ENCODE peak calls at places on chromosome 5, in ten cellular contexts. T, D, F, J, Q, X, N, K, S and Y are unnamed samples. For H3K9me3, the result is how much of the 10 kb centered on the place peaks cover.

GRCh38 chr5:160197341-160198147 is 31.8 kb upstream of the FABP6 start:
- DNase-seq in T (no peak), F (peak), Q (no peak), D (peak), J (no peak), S (no peak), N (no peak), K (no peak), X (no peak), Y (no peak)

GRCh38 chr5:56215019-56215830 is 17.9 kb downstream of the ANKRD55 start:
- DNase-seq in X (no peak), S (no peak), J (no peak), D (no peak), N (no peak), F (no peak), Q (no peak), K (no peak), T (no peak), Y (no peak)

GRCh38 chr5:153099328-153099727 is 391.1 kb upstream of the GRIA1 start:
- DNase-seq in S (no peak), T (no peak), K (no peak), Q (no peak), D (no peak), J (no peak), F (no peak), N (no peak), X (no peak), Y (no peak)

GRCh38 chr5:102222772-102223171 is 73.3 kb downstream of the SLCO4C1 start:
- DNase-seq in F (no peak), X (no peak), T (no peak), N (no peak), K (no peak), S (no peak), D (no peak), Q (no peak), J (no peak), Y (no peak)

GRCh38 chr5:68287976-68288755 is 72.6 kb downstream of the PIK3R1 start:
- DNase-seq in T (peak), D (peak), J (peak), N (peak), S (peak), Q (peak), K (peak), F (peak), X (peak), Y (peak)

GRCh38 chr5:6730407-6730806 is 17.2 kb downstream of the TENT4A start:
- DNase-seq in F (no peak), X (peak), T (no peak), J (no peak), K (peak), N (no peak), D (no peak), S (no peak), Q (no peak), Y (no peak)

GRCh38 chr5:130479045-130479804 is 575.0 kb downstream of the CHSY3 start:
- DNase-seq in D (no peak), S (no peak), J (no peak), K (no peak), F (no peak), N (no peak), X (no peak), Q (no peak), T (no peak), Y (peak)

GRCh38 chr5:37044120-37044519 is 167.6 kb downstream of the NIPBL start:
- DNase-seq in K (no peak), N (no peak), X (no peak), S (no peak), F (no peak), Q (no peak), J (no peak), T (no peak), D (no peak), Y (no peak)

GRCh38 chr5:172871561-172871960 is 37.5 kb downstream of the ERGIC1 start:
- DNase-seq in X (no peak), F (no peak), D (no peak), Q (no peak), K (no peak), S (no peak), N (peak), T (no peak), J (no peak), Y (no peak)

GRCh38 chr5:159104058-159104651 is 4.4 kb upstream of the EBF1 start:
- DNase-seq in K (peak), T (no peak), D (no peak), J (no peak), S (no peak), N (no peak), F (no peak), Q (no peak), X (no peak), Y (peak)

GRCh38 chr5:172834570-172835245 is 657 bp downstream of the ERGIC1 start:
- DNase-seq in X (no peak), T (peak), F (peak), S (no peak), N (no peak), D (peak), Q (peak), J (no peak), K (peak), Y (no peak)

GRCh38 chr5:107817436-107817835 is 146.7 kb upstream of the EFNA5 start:
- DNase-seq in X (no peak), N (no peak), J (no peak), K (no peak), F (no peak), D (no peak), S (no peak), T (no peak), Q (no peak), Y (no peak)

GRCh38 chr5:62534461-62535236 is 44.0 kb upstream of the LRRC70 start:
- DNase-seq in D (no peak), F (no peak), S (no peak), N (no peak), Q (no peak), X (no peak), T (no peak), K (no peak), J (no peak), Y (no peak)

GRCh38 chr5:73236541-73237128 is 63.6 kb downstream of the TMEM174 start:
- DNase-seq in D (no peak), J (no peak), K (no peak), Q (no peak), F (no peak), N (no peak), X (no peak), T (no peak), S (no peak), Y (no peak)

GRCh38 chr5:15131909-15132308 is 260.3 kb upstream of the ANKH start:
- DNase-seq in N (no peak), Q (no peak), D (no peak), J (no peak), X (no peak), K (no peak), S (no peak), F (no peak), T (no peak), Y (no peak)

GRCh38 chr5:78509884-78510769 is 138.4 kb downstream of the LHFPL2 start:
- DNase-seq in X (peak), T (peak), F (no peak), Q (no peak), N (no peak), D (peak), K (peak), S (peak), J (no peak), Y (no peak)

GRCh38 chr5:115179959-115180709 is 10.4 kb upstream of the TRIM36 start:
- DNase-seq in T (peak), S (peak), D (peak), J (no peak), X (peak), F (peak), N (peak), K (peak), Q (peak), Y (no peak)

GRCh38 chr5:74140409-74140808 is 500.1 kb downstream of the ENC1 start:
- DNase-seq in T (no peak), F (no peak), N (no peak), D (no peak), K (no peak), S (no peak), Q (no peak), J (no peak), X (no peak), Y (no peak)

GRCh38 chr5:4022991-4023390 is 427.4 kb downstream of the IRX1 start:
- DNase-seq in S (no peak), N (no peak), T (no peak), J (no peak), K (no peak), Q (no peak), F (no peak), X (no peak), D (no peak), Y (no peak)

GRCh38 chr5:132422720-132423442 is 53.4 kb downstream of the SLC22A5 start:
- DNase-seq in S (peak), J (no peak), D (no peak), T (peak), Q (no peak), X (no peak), F (no peak), N (peak), K (peak), Y (peak)

GRCh38 chr5:14669975-14670374 is 5.5 kb downstream of the OTULIN start:
- DNase-seq in J (no peak), F (no peak), S (no peak), T (no peak), D (no peak), K (no peak), N (no peak), Q (no peak), X (no peak), Y (no peak)

GRCh38 chr5:125576823-125577222 is 830.4 kb upstream of the ZNF608 start:
- DNase-seq in D (no peak), J (no peak), K (no peak), F (no peak), S (no peak), N (no peak), T (no peak), X (no peak), Q (no peak), Y (no peak)

GRCh38 chr5:177354716-177355115 is 3.0 kb upstream of the RGS14 start:
- DNase-seq in K (no peak), F (no peak), S (peak), T (no peak), D (no peak), X (no peak), N (no peak), J (no peak), Q (no peak), Y (no peak)

GRCh38 chr5:43190755-43191603 is 1.0 kb upstream of the NIM1K start:
- DNase-seq in D (no peak), K (no peak), T (no peak), Q (peak), X (no peak), N (peak), J (no peak), S (no peak), F (no peak), Y (no peak)

GRCh38 chr5:109630109-109630508 is 59.6 kb upstream of the MAN2A1 start:
- DNase-seq in N (no peak), T (no peak), Q (peak), D (no peak), X (no peak), K (no peak), J (no peak), S (no peak), F (no peak), Y (no peak)

GRCh38 chr5:45454114-45454513 is 242.1 kb downstream of the HCN1 start:
- DNase-seq in S (no peak), F (peak), J (no peak), X (no peak), N (no peak), T (peak), K (no peak), D (no peak), Q (peak), Y (peak)

GRCh38 chr5:137341831-137342230 is 157.3 kb downstream of the SPOCK1 start:
- DNase-seq in D (no peak), K (no peak), N (no peak), S (no peak), F (no peak), X (no peak), J (no peak), T (no peak), Q (no peak), Y (no peak)

GRCh38 chr5:56409331-56410190 is 176.4 kb upstream of the ANKRD55 start:
- DNase-seq in F (no peak), D (peak), Q (peak), N (peak), S (no peak), T (peak), X (no peak), J (no peak), K (no peak), Y (peak)

GRCh38 chr5:157350939-157351338 is 85.0 kb downstream of the CYFIP2 start:
- DNase-seq in D (no peak), F (no peak), X (no peak), Q (no peak), T (no peak), J (no peak), N (no peak), S (no peak), K (no peak), Y (no peak)

GRCh38 chr5:157347301-157348048 is 81.6 kb downstream of the CYFIP2 start:
- DNase-seq in K (no peak), N (no peak), S (no peak), Q (no peak), T (peak), X (no peak), J (no peak), D (no peak), F (no peak), Y (no peak)

GRCh38 chr5:157345485-157345884 is 79.6 kb downstream of the CYFIP2 start:
- DNase-seq in S (no peak), T (no peak), J (no peak), D (no peak), Q (no peak), F (peak), K (no peak), X (no peak), N (no peak), Y (no peak)

GRCh38 chr5:157345067-157345466 is 79.1 kb downstream of the CYFIP2 start:
- DNase-seq in S (no peak), D (no peak), J (no peak), K (no peak), T (no peak), F (no peak), Q (no peak), N (no peak), X (no peak), Y (no peak)

DNA sequence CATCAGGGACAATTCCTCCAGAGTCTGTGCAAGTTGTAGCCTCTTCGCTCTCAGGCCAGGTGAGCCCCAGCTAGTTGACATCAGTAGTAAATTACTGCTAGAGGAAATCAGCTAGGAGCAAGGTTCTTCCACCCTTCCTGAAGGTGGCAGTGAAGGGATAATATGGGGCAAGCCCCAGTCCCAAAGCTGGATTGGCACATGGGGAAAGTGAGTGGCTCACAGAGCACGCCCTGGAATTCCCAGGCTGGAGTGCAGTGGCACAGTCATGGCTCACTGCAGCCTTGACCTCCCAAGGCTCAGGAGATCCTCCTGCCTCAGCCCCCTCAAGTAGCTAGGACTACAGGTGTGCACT is 82.1 kb downstream of the CYFIP2 start:
- DNase-seq in T (peak), Q (no peak), N (no peak), J (no peak), D (no peak), K (no peak), F (no peak), X (no peak), S (no peak), Y (no peak)
- H3K9me3 ChIP-seq in T (under half), Q (under half), N (under half), J (under half), D (under half), K (under half), F (under half), X (under half), S (under half), Y (under half)

GRCh38 chr5:180284161-180284560 is 7.7 kb downstream of the MAPK9 start:
- DNase-seq in Q (no peak), S (no peak), K (no peak), N (no peak), F (no peak), T (no peak), X (no peak), J (no peak), D (no peak), Y (no peak)

GRCh38 chr5:180287404-180287803 is 4.5 kb downstream of the MAPK9 start:
- DNase-seq in N (no peak), Q (no peak), J (no peak), D (no peak), F (no peak), S (no peak), K (no peak), T (no peak), X (no peak), Y (no peak)

GRCh38 chr5:180282281-180282680 is 9.6 kb downstream of the MAPK9 start:
- DNase-seq in K (no peak), Q (no peak), T (no peak), F (no peak), N (no peak), D (no peak), S (no peak), X (no peak), J (no peak), Y (no peak)

GRCh38 chr5:180283026-180283615 is 8.8 kb downstream of the MAPK9 start:
- DNase-seq in J (no peak), F (no peak), N (no peak), S (no peak), D (no peak), Q (no peak), K (no peak), T (no peak), X (no peak), Y (no peak)

GRCh38 chr5:180281706-180282105 is 10.2 kb downstream of the MAPK9 start:
- DNase-seq in K (no peak), T (no peak), F (no peak), J (no peak), N (no peak), Q (no peak), D (no peak), S (no peak), X (no peak), Y (no peak)
- H3K9me3 ChIP-seq in K (under half), T (under half), F (under half), J (under half), N (under half), Q (under half), D (under half), S (under half), X (under half), Y (under half)

GRCh38 chr5:1029945-1030625 is 21.5 kb downstream of the NKD2 start:
- DNase-seq in T (no peak), D (no peak), N (no peak), S (no peak), J (no peak), Q (no peak), K (no peak), X (no peak), F (peak), Y (no peak)
- H3K9me3 ChIP-seq in T (under half), D (under half), N (under half), S (under half), J (under half), Q (under half), K (under half), X (under half), F (under half), Y (under half)

DNA sequence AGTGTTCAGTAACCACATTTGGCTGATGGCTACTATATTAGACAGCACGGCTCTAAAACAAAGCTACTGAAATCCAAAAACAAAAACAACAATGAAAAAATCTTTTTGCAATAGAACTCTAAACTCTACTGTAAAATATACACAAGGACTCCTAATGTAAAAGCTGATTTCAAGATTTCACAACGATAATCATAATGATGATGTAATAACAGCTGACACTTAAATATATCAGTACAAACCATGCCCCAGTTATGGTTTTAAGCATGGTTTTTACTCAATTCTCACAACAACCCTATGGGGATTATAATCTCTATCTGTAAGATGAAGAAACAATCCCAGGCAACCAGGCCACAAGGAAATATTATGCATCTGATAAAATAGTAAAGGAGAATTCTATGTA is 3.3 kb downstream of the ZNF300 start:
- DNase-seq in S (no peak), K (no peak), Q (no peak), T (no peak), F (no peak), N (no peak), J (no peak), X (no peak), D (no peak), Y (no peak)
- H3K9me3 ChIP-seq in S (under half), K (under half), Q (half or more), T (under half), F (under half), N (under half), J (under half), X (under half), D (under half), Y (under half)